ENCODE peak calls at places on chromosomes 4 and X, in ten cellular contexts. R is T-helper 2 cell; W is stimulated activated CD8-positive, alpha-beta memory T cell treated with anti-CD3 and anti-CD28 coated beads, Interleukin-12 subunit alpha, Interleukin-12 subunit beta, amount 100 ng/mL, for 4 hours; X is HCEC 1CT; Z is GM13977; J is NCI-H1105; P is activated T-helper 1 cell treated with Interleukin-2 at 50 U/mL for 16 hours; S is breast epithelium; V is T-helper 9 cell; T is SK-N-DZ. E is an unnamed sample.

GRCh38 chr4:174096456-174096855 is 187.0 kb downstream of the FBXO8 start:
- DNase-seq in R (no peak), W (no peak), X (no peak), Z (no peak), J (no peak), P (no peak), S (no peak), V (no peak), T (no peak), E (no peak)

GRCh38 chr4:16391196-16391595 is 164.9 kb upstream of the TAPT1 start:
- DNase-seq in R (no peak), W (no peak), X (no peak), Z (no peak), J (no peak), P (no peak), S (no peak), V (no peak), T (no peak), E (no peak)

GRCh38 chrX:23849241-23849640 is 58.5 kb downstream of the APOO start:
- DNase-seq in R (no peak), W (no peak), X (no peak), Z (no peak), J (no peak), P (no peak), S (no peak), V (no peak), T (no peak), E (no peak)

GRCh38 chrX:12898073-12898472 is 8.3 kb upstream of the TLR8 start:
- DNase-seq in R (no peak), W (no peak), X (no peak), Z (no peak), J (no peak), P (no peak), S (no peak), V (no peak), T (no peak), E (no peak)

GRCh38 chrX:2387614-2388239 is 113.0 kb downstream of the DHRSX start:
- DNase-seq in R (no peak), W (no peak), X (peak; percentile 50), Z (no peak), J (no peak), P (no peak), S (no peak), V (no peak), T (no peak), E (no peak)

GRCh38 chr4:102338405-102338804 is 6.9 kb downstream of the SLC39A8 start:
- DNase-seq in R (no peak), W (no peak), X (peak; percentile 25), Z (no peak), J (no peak), P (no peak), S (no peak), V (no peak), T (no peak), E (no peak)

GRCh38 chr4:7015383-7016035 is 27.7 kb upstream of the TADA2B start:
- DNase-seq in R (no peak), W (no peak), X (no peak), Z (no peak), J (no peak), P (no peak), S (no peak), V (no peak), T (no peak), E (no peak)

GRCh38 chr4:83378426-83378825 is 43.8 kb upstream of the HPSE start:
- DNase-seq in R (no peak), W (no peak), X (no peak), Z (no peak), J (no peak), P (no peak), S (no peak), V (no peak), T (no peak), E (no peak)

GRCh38 chr4:8228319-8229250 is 29.5 kb downstream of the SH3TC1 start:
- DNase-seq in R (peak; percentile 34), W (peak; percentile 59), X (peak; percentile 70), Z (peak; percentile 82), J (no peak), P (peak; percentile 34), S (peak; percentile 73), V (peak; percentile 55), T (no peak), E (peak; percentile 34)

GRCh38 chr4:103046416-103047290 is 27.1 kb upstream of the SLC9B1 start:
- DNase-seq in R (no peak), W (no peak), X (peak; percentile 2), Z (peak; percentile 35), J (no peak), P (no peak), S (no peak), V (no peak), T (peak; percentile 29), E (peak; percentile 63)

E was measured in cerebellar cortex.